ENCODE peak calls at places on chromosomes 12 and 14, in eight cellular contexts. H is CD8-positive, alpha-beta memory T cell; O is AG04450; X is cardiac muscle cell; B is thoracic aorta; K is A549; M is CD4-positive, alpha-beta memory T cell; R is mesenchymal stem cell. L is an unnamed sample. For H3K9me3, the result is how much of the 10 kb centered on the place peaks cover.

GRCh38 chr14:37591941-37592287 is 3.1 kb downstream of the FOXA1 start:
- DNase-seq in H (no peak), O (no peak), X (no peak), B (no peak), K (peak), M (no peak), R (peak), L (no peak)

GRCh38 chr14:101362529-101363260 is 198.6 kb upstream of the DIO3 start:
- DNase-seq in H (no peak), O (no peak), X (no peak), B (no peak), K (no peak), M (no peak), R (no peak), L (no peak)

GRCh38 chr12:65816086-65816485 is 8.2 kb upstream of the HMGA2 start:
- DNase-seq in H (no peak), O (no peak), X (no peak), B (no peak), K (no peak), M (no peak), R (no peak), L (no peak)

GRCh38 chr12:57524814-57525614 is 2.4 kb downstream of the MBD6 start:
- DNase-seq in H (no peak), O (no peak), X (no peak), B (no peak), K (no peak), M (no peak), R (no peak), L (no peak)

GRCh38 chr12:48029811-48030650 is 25.8 kb upstream of the COL2A1 start:
- DNase-seq in H (no peak), O (no peak), X (no peak), B (no peak), K (no peak), M (no peak), R (no peak), L (no peak)

GRCh38 chr12:12333980-12334709 is 15.9 kb downstream of the MANSC1 start:
- DNase-seq in H (peak), O (no peak), X (peak), B (no peak), K (peak), M (peak), R (peak), L (peak)

GRCh38 chr12:90909069-90909676 is 45.8 kb downstream of the CCER1 start:
- DNase-seq in H (no peak), O (no peak), X (peak), B (no peak), K (peak), M (no peak), R (peak), L (no peak)

GRCh38 chr14:61444215-61444768 is 122.9 kb downstream of the PRKCH start:
- DNase-seq in H (peak), O (no peak), X (no peak), B (no peak), K (no peak), M (peak), R (no peak), L (no peak)

GRCh38 chr12:80838708-80839107 is 99.0 kb downstream of the LIN7A start:
- DNase-seq in H (no peak), O (no peak), X (no peak), B (no peak), K (no peak), M (no peak), R (no peak), L (no peak)

GRCh38 chr14:56207626-56208297 is 89.6 kb downstream of the PELI2 start:
- DNase-seq in H (no peak), O (no peak), X (no peak), B (no peak), K (no peak), M (no peak), R (no peak), L (no peak)

GRCh38 chr12:124566181-124567034 is 1.0 kb downstream of the NCOR2 start:
- DNase-seq in H (peak), O (peak), X (peak), B (peak), K (peak), M (peak), R (peak), L (peak)

GRCh38 chr12:4535871-4536270 is 2.8 kb upstream of the RAD51AP1 start:
- DNase-seq in H (no peak), O (no peak), X (no peak), B (no peak), K (no peak), M (no peak), R (no peak), L (no peak)

GRCh38 chr14:36052681-36053080 is 123.8 kb downstream of the PTCSC3 start:
- DNase-seq in H (no peak), O (no peak), X (no peak), B (no peak), K (no peak), M (no peak), R (no peak), L (no peak)

GRCh38 chr14:45902241-45902640 is 649.2 kb upstream of the MIS18BP1 start:
- DNase-seq in H (no peak), O (no peak), X (no peak), B (no peak), K (no peak), M (no peak), R (peak), L (no peak)

GRCh38 chr12:113286712-113287111 is 48.2 kb downstream of the SLC8B1 start:
- DNase-seq in H (no peak), O (no peak), X (no peak), B (no peak), K (no peak), M (no peak), R (no peak), L (no peak)

GRCh38 chr14:64960762-64961276 is 11.3 kb downstream of the RAB15 start:
- DNase-seq in H (peak), O (no peak), X (no peak), B (no peak), K (no peak), M (no peak), R (no peak), L (no peak)

GRCh38 chr12:7113389-7113871 is 4.4 kb upstream of the C1RL start:
- DNase-seq in H (peak), O (no peak), X (peak), B (no peak), K (peak), M (peak), R (peak), L (no peak)

GRCh38 chr14:54001189-54001878 is 44.7 kb upstream of the BMP4 start:
- DNase-seq in H (no peak), O (no peak), X (peak), B (no peak), K (peak), M (no peak), R (no peak), L (no peak)

GRCh38 chr14:29851397-29851796 is 76.2 kb downstream of the PRKD1 start:
- DNase-seq in H (no peak), O (no peak), X (peak), B (no peak), K (no peak), M (no peak), R (peak), L (no peak)

GRCh38 chr14:58978336-58978735 is 210.1 kb upstream of the DAAM1 start:
- DNase-seq in H (no peak), O (no peak), X (peak), B (no peak), K (no peak), M (no peak), R (peak), L (no peak)

GRCh38 chr12:123633379-123634141 is at the start of the genes EIF2B1 and GTF2H3:
- DNase-seq in H (peak), O (peak), X (peak), B (peak), K (peak), M (peak), R (peak), L (peak)

GRCh38 chr12:84856156-84856900 is 56.3 kb downstream of the SLC6A15 start:
- DNase-seq in H (no peak), O (no peak), X (no peak), B (no peak), K (no peak), M (no peak), R (peak), L (no peak)

GRCh38 chr14:74326369-74327152 is 21.7 kb upstream of the VRTN start:
- DNase-seq in H (no peak), O (no peak), X (peak), B (no peak), K (no peak), M (no peak), R (no peak), L (no peak)

GRCh38 chr12:113457710-113458109 is 14.0 kb downstream of the LHX5 start:
- DNase-seq in H (no peak), O (no peak), X (no peak), B (no peak), K (no peak), M (no peak), R (no peak), L (no peak)

GRCh38 chr14:23695220-23695999 is 59.2 kb downstream of the DHRS2 start:
- DNase-seq in H (no peak), O (no peak), X (peak), B (no peak), K (no peak), M (no peak), R (no peak), L (no peak)

GRCh38 chr12:20150835-20151234 is 217.5 kb upstream of the PDE3A start:
- DNase-seq in H (no peak), O (no peak), X (no peak), B (no peak), K (no peak), M (no peak), R (peak), L (no peak)

GRCh38 chr12:104263580-104264358 is 39.8 kb upstream of the EID3 start:
- DNase-seq in H (no peak), O (no peak), X (peak), B (no peak), K (no peak), M (no peak), R (no peak), L (peak)

GRCh38 chr12:117501470-117501869 is 140.0 kb upstream of the NOS1 start:
- DNase-seq in H (no peak), O (no peak), X (peak), B (no peak), K (no peak), M (no peak), R (no peak), L (no peak)

GRCh38 chr14:31858868-31859267 is 218.2 kb upstream of the ARHGAP5 start:
- DNase-seq in H (no peak), O (no peak), X (peak), B (no peak), K (peak), M (no peak), R (peak), L (no peak)

GRCh38 chr12:115355301-115355700 is 671.3 kb upstream of the TBX3 start:
- DNase-seq in H (no peak), O (no peak), X (no peak), B (no peak), K (no peak), M (no peak), R (no peak), L (no peak)

GRCh38 chr12:30594509-30594908 is 101.2 kb downstream of the IPO8 start:
- DNase-seq in H (no peak), O (no peak), X (no peak), B (no peak), K (no peak), M (no peak), R (no peak), L (no peak)

GRCh38 chr12:57211791-57212700 is 4.5 kb upstream of the NXPH4 start:
- DNase-seq in H (no peak), O (no peak), X (no peak), B (no peak), K (no peak), M (no peak), R (no peak), L (no peak)

GRCh38 chr12:78392918-78393317 is 471.7 kb upstream of the SYT1 start:
- DNase-seq in H (no peak), O (no peak), X (peak), B (no peak), K (peak), M (no peak), R (peak), L (no peak)

GRCh38 chr12:124506145-124506831 is 61.1 kb downstream of the NCOR2 start:
- DNase-seq in H (no peak), O (no peak), X (peak), B (no peak), K (no peak), M (no peak), R (peak), L (no peak)

GRCh38 chr14:80940146-80940545 is 1.4 kb downstream of the CEP128 start:
- DNase-seq in H (no peak), O (no peak), X (no peak), B (no peak), K (no peak), M (no peak), R (no peak), L (no peak)

GRCh38 chr14:50021261-50021660 is 95.1 kb downstream of the VCPKMT start:
- DNase-seq in H (no peak), O (no peak), X (no peak), B (no peak), K (no peak), M (no peak), R (no peak), L (no peak)

GRCh38 chr12:75725505-75726120 is 214.2 kb upstream of the KRR1 start:
- DNase-seq in H (no peak), O (no peak), X (peak), B (no peak), K (peak), M (no peak), R (peak), L (peak)

DNA sequence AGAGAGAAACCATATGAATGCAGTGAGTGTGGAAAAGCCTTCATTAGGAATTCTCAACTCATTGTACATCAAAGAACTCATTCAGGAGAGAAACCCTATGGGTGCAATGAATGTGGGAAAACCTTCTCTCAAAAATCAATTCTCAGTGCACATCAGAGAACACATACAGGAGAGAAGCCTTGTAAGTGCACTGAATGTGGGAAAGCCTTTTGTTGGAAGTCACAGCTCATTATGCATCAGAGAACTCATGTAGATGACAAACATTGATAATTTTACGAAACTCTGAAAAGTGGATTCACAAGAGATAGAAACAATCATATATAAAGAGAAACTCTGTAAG is 22.9 kb downstream of the ZNF268 start:
- DNase-seq in H (no peak), O (no peak), X (no peak), B (no peak), K (no peak), M (no peak), R (no peak), L (no peak)
- H3K9me3 ChIP-seq in H (half or more), O (under half), X (under half), B (half or more), K (half or more), M (half or more), R (half or more), L (half or more)

DNA sequence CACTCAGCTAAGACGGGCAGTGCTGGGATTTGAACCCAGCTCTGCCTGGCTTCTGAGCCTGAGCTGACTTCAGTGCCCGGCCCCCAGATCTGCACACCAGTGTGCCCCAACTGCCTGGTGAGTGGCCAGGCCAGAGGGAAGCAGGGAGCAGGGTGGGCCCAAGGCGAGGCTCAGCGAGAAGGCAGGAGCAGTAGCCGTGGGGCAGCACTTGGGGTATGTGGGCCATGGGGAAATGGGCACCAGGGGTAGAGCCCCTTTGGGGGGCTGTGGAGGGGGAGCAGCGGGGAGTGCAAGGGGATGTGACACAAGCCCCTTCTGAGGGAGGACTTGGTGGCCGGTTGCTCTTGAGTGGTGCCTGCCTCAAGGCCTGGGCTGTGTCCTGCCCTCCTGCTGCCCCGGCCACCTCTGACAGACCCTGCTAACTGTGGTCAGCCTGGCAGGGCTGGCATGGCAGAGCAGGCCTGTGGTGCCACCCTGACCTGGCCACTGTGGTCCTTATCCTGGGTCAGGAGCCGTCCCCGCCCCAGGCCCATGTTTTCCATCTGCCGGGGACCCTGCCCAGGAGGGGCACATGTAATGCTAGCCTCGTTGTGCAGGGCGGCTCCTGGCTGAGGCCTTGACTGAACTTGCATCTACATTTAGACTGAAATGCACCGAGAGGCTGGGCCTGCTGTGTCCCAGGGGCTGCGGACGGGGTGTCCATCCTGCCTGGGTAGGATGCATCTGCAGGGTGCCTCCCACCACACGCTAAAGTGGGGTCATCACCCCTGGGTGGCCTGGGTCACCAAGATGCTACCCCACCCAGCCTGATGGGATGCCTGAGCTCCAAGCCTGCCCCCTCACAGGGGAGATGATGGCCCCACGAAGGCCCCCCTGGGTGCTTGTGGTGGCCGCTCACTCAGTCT is 90.6 kb downstream of the KIF26A start:
- DNase-seq in H (peak), O (no peak), X (no peak), B (no peak), K (no peak), M (no peak), R (no peak), L (no peak)
- H3K9me3 ChIP-seq in H (under half), O (half or more), X (under half), B (under half), K (under half), M (under half), R (under half), L (under half)

GRCh38 chr12:133080619-133081407 is at the start of gene ZNF140:
- DNase-seq in H (peak), O (peak), X (peak), B (peak), K (peak), M (peak), R (peak), L (peak)
- H3K9me3 ChIP-seq in H (half or more), O (half or more), X (under half), B (half or more), K (half or more), M (under half), R (half or more), L (under half)

DNA sequence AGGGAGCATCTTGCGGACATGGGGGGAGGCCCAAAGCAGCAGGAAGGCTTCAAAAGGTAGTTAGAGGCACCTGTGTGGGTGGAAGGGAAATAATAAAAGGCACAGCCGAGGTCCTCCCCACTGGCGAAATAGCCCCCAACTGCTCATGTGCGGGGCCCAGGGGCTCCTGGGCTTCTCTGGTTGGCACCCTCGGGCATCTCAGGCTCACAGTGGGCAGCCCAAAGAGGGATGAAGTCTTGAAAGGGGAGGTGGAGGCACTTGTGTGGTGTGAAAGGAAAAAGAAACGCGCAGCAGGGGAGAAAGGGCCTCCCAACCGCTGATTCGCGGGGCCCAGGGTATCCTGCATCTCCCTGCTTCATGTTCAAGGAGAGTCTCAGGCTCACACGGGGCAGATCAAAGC is 579.4 kb downstream of the ALG10 start:
- DNase-seq in H (no peak), O (no peak), X (no peak), B (no peak), K (no peak), M (no peak), R (no peak), L (no peak)
- H3K9me3 ChIP-seq in H (under half), O (half or more), X (under half), B (under half), K (under half), M (under half), R (under half), L (under half)

GRCh38 chr12:126474703-126475102 is 1409.5 kb downstream of the AACS start:
- DNase-seq in H (no peak), O (no peak), X (no peak), B (no peak), K (no peak), M (no peak), R (no peak), L (no peak)
- H3K9me3 ChIP-seq in H (under half), O (under half), X (under half), B (under half), K (under half), M (under half), R (under half), L (under half)

GRCh38 chr12:46259071-46259470 is 9.8 kb downstream of the SLC38A1 start:
- DNase-seq in H (no peak), O (no peak), X (no peak), B (no peak), K (no peak), M (no peak), R (no peak), L (no peak)
- H3K9me3 ChIP-seq in H (under half), O (under half), X (under half), B (under half), K (under half), M (under half), R (under half), L (under half)

DNA sequence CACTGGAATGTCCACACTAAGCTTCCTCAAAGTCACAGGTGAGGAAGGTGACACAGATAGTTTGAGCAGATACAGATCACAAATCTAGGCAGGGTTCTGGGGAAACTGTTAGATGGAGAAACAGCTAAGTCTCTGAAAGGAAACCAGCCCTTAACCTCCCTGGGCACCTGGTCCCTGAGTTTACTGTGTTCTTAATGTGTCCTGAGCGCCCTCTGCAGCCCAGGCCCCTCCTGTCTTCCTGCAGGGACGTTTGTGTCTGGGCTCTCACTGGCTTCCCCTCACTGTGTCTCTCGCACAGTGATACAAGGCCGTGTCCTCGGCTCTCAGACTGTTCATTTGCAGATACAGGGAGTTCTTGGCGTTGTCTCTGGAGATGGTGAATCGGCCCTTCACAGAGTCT is 684.3 kb downstream of the TMEM121 start:
- DNase-seq in H (no peak), O (no peak), X (no peak), B (no peak), K (no peak), M (no peak), R (no peak), L (no peak)
- H3K9me3 ChIP-seq in H (under half), O (under half), X (under half), B (under half), K (under half), M (under half), R (under half), L (under half)

GRCh38 chr12:94435511-94435927 is 24.1 kb downstream of the CEP83 start:
- DNase-seq in H (no peak), O (no peak), X (peak), B (no peak), K (no peak), M (no peak), R (no peak), L (no peak)
- H3K9me3 ChIP-seq in H (under half), O (under half), X (under half), B (under half), K (under half), M (under half), R (under half), L (under half)

GRCh38 chr14:42480235-42480634 is 873.6 kb downstream of the LRFN5 start:
- DNase-seq in H (no peak), O (no peak), X (no peak), B (no peak), K (no peak), M (no peak), R (no peak), L (no peak)
- H3K9me3 ChIP-seq in H (under half), O (under half), X (under half), B (under half), K (under half), M (under half), R (under half), L (under half)

L was measured in MG63.